ENCODE peak calls at places on chromosome 2, in seven cellular contexts. K is stimulated activated CD8-positive, alpha-beta memory T cell treated with anti-CD3 and anti-CD28 coated beads, Interleukin-7, amount 100 ng/mL, for 1 hour; E is HEK293T; V is NCI-H1417; G is mesenteric fat pad; Z is Caco-2; I is activated CD8-positive, alpha-beta memory T cell treated with anti-CD3 and anti-CD28 coated beads, Interleukin-2, amount 50 U/mL, for 48 hours. L is an unnamed sample.

GRCh38 chr2:236629961-236630872 is 60.6 kb downstream of the ACKR3 start:
- DNase-seq in K (no peak), Z (no peak), E (no peak), I (peak), V (no peak), G (peak), L (peak)

GRCh38 chr2:24917086-24917485 is 3.0 kb downstream of the ADCY3 start:
- DNase-seq in I (peak), K (no peak), G (no peak), E (no peak), V (no peak), Z (no peak), L (no peak)

GRCh38 chr2:9170458-9171130 is 36.0 kb upstream of the ASAP2 start:
- DNase-seq in I (no peak), E (no peak), Z (peak), V (peak), K (no peak), G (no peak), L (no peak)

GRCh38 chr2:174535757-174536703 is 49.2 kb upstream of the GPR155 start:
- DNase-seq in V (peak), E (no peak), G (no peak), K (no peak), I (no peak), Z (no peak), L (no peak)

GRCh38 chr2:72932045-72932444 is 14.7 kb downstream of the EMX1 start:
- DNase-seq in V (no peak), K (no peak), I (no peak), E (no peak), G (no peak), Z (no peak), L (no peak)

GRCh38 chr2:208222351-208222750 is 32.5 kb downstream of the IDH1 start:
- DNase-seq in I (no peak), G (no peak), V (no peak), Z (no peak), E (peak), K (no peak), L (no peak)

GRCh38 chr2:55420244-55420713 is 623 bp upstream of the CCDC88A start:
- DNase-seq in G (no peak), K (no peak), I (no peak), Z (no peak), E (no peak), V (no peak), L (no peak)

GRCh38 chr2:179410552-179411356 is 146.1 kb upstream of the SESTD1 start:
- DNase-seq in Z (peak), G (no peak), I (no peak), E (peak), K (no peak), V (peak), L (peak)

GRCh38 chr2:224646242-224646846 is 61.2 kb upstream of the CUL3 start:
- DNase-seq in I (no peak), Z (peak), G (no peak), K (no peak), V (peak), E (peak), L (no peak)

GRCh38 chr2:101036562-101036961 is 34.5 kb downstream of the RPL31 start:
- DNase-seq in E (no peak), V (peak), I (no peak), Z (peak), K (no peak), G (no peak), L (no peak)

GRCh38 chr2:228688007-228688645 is 506.6 kb upstream of the SPHKAP start:
- DNase-seq in K (no peak), V (peak), G (no peak), Z (no peak), E (no peak), I (no peak), L (no peak)

GRCh38 chr2:210553371-210553770 is 3.0 kb upstream of the CPS1 start:
- DNase-seq in K (no peak), Z (no peak), I (no peak), E (no peak), G (no peak), V (no peak), L (no peak)

GRCh38 chr2:240435955-240436625 is 627 bp downstream of the GPC1 start:
- DNase-seq in E (peak), Z (no peak), G (no peak), V (peak), I (no peak), K (no peak), L (no peak)

GRCh38 chr2:99403524-99403923 is 66.3 kb downstream of the EIF5B start:
- DNase-seq in V (no peak), K (no peak), E (no peak), G (no peak), Z (peak), I (no peak), L (no peak)

GRCh38 chr2:145715601-145716000 is 1195.7 kb upstream of the ZEB2 start:
- DNase-seq in K (no peak), I (no peak), G (no peak), Z (no peak), E (no peak), V (peak), L (no peak)

GRCh38 chr2:230218411-230218810 is 1.4 kb downstream of the SP110 start:
- DNase-seq in Z (no peak), G (no peak), K (no peak), I (no peak), V (no peak), E (no peak), L (no peak)

GRCh38 chr2:182057002-182057401 is 71.3 kb downstream of the PPP1R1C start:
- DNase-seq in K (no peak), E (no peak), Z (no peak), I (no peak), G (no peak), V (peak), L (no peak)

GRCh38 chr2:229856416-229856815 is 65.4 kb downstream of the TRIP12 start:
- DNase-seq in K (no peak), Z (no peak), E (no peak), G (no peak), V (no peak), I (no peak), L (no peak)

GRCh38 chr2:105324732-105325131 is 4.8 kb downstream of the TGFBRAP1 start:
- DNase-seq in G (no peak), E (no peak), K (no peak), V (no peak), Z (peak), I (no peak), L (no peak)

GRCh38 chr2:73260338-73260984 is 23.8 kb downstream of the FBXO41 start:
- DNase-seq in G (peak), K (no peak), E (peak), I (no peak), V (peak), Z (peak), L (peak)

GRCh38 chr2:105143467-105144127 is 97.9 kb upstream of the GPR45 start:
- DNase-seq in G (no peak), V (peak), K (no peak), E (peak), Z (no peak), I (peak), L (no peak)

GRCh38 chr2:4715065-4715464 is 977.1 kb upstream of the SOX11 start:
- DNase-seq in E (no peak), V (peak), K (no peak), I (no peak), G (no peak), Z (peak), L (no peak)

GRCh38 chr2:45918816-45919655 is 267.6 kb downstream of the PRKCE start:
- DNase-seq in K (no peak), I (no peak), V (peak), G (no peak), E (no peak), Z (no peak), L (peak)

GRCh38 chr2:178227187-178227586 is 32.9 kb downstream of the OSBPL6 start:
- DNase-seq in Z (no peak), V (no peak), G (no peak), E (no peak), K (no peak), I (no peak), L (no peak)

GRCh38 chr2:118687698-118688097 is 159.8 kb downstream of the EN1 start:
- DNase-seq in E (no peak), K (no peak), V (no peak), I (no peak), Z (no peak), G (no peak), L (no peak)

GRCh38 chr2:218091743-218092142 is 22.7 kb downstream of the RUFY4 start:
- DNase-seq in V (no peak), K (no peak), I (no peak), G (no peak), Z (no peak), E (no peak), L (no peak)

GRCh38 chr2:25417715-25418369 is 76.1 kb upstream of the DNMT3A start:
- DNase-seq in I (no peak), Z (no peak), G (no peak), K (no peak), V (no peak), E (no peak), L (no peak)

GRCh38 chr2:220748875-220749479 is 823.1 kb downstream of the EPHA4 start:
- DNase-seq in V (no peak), E (no peak), K (no peak), I (no peak), G (no peak), Z (no peak), L (no peak)

GRCh38 chr2:36541891-36542595 is 55.9 kb downstream of the FEZ2 start:
- DNase-seq in E (no peak), K (no peak), Z (no peak), V (no peak), I (no peak), G (no peak), L (no peak)

GRCh38 chr2:59277656-59278055 is 1036.5 kb upstream of the FANCL start:
- DNase-seq in I (no peak), G (no peak), V (peak), E (no peak), K (no peak), Z (no peak), L (no peak)

L was measured in left lobe of liver.